ENCODE peak calls at places on chromosomes 2 and 18, in six cellular contexts. V is PC-3, J is sigmoid colon, L is cardiac muscle cell, W is upper lobe of right lung, H is A549. O is an unnamed sample.

GRCh38 chr2:239546541-239546940 is 145.7 kb upstream of the HDAC4 start:
- DNase-seq in H (no peak), V (no peak), J (peak; percentile 30), L (no peak), W (peak; percentile 51), O (no peak)

GRCh38 chr2:64260817-64261216 is 116.6 kb upstream of the PELI1 start:
- DNase-seq in L (no peak), W (peak; percentile 71), J (peak; percentile 78), H (no peak), V (no peak), O (no peak)

GRCh38 chr2:126905991-126906390 is 7.3 kb downstream of the TEX51 start:
- DNase-seq in V (no peak), J (no peak), H (no peak), W (no peak), L (no peak), O (no peak)

GRCh38 chr2:207288628-207289027 is 122.9 kb upstream of the KLF7 start:
- DNase-seq in L (no peak), V (no peak), W (no peak), H (no peak), J (no peak), O (peak; percentile 37)

GRCh38 chr2:238739668-238740067 is 108.2 kb upstream of the TWIST2 start:
- DNase-seq in W (no peak), V (no peak), J (no peak), L (no peak), H (no peak), O (no peak)

GRCh38 chr2:239114616-239115265 is 266.9 kb downstream of the TWIST2 start:
- DNase-seq in J (no peak), V (no peak), W (no peak), L (no peak), H (no peak), O (no peak)

GRCh38 chr2:165582409-165582808 is 112.9 kb downstream of the CSRNP3 start:
- DNase-seq in H (no peak), J (no peak), V (peak; percentile 79), W (no peak), L (no peak), O (no peak)

GRCh38 chr2:161095314-161095713 is 64.9 kb upstream of the TANK start:
- DNase-seq in W (no peak), L (no peak), H (no peak), J (no peak), V (no peak), O (no peak)

GRCh38 chr2:76599732-76600368 is 889.1 kb upstream of the GCFC2 start:
- DNase-seq in J (no peak), V (peak; percentile 84), W (no peak), H (peak; percentile 4), L (peak; percentile 94), O (peak; percentile 62)

GRCh38 chr2:20355131-20355530 is 4.5 kb upstream of the PUM2 start:
- DNase-seq in H (no peak), J (no peak), V (no peak), W (no peak), L (no peak), O (no peak)

GRCh38 chr2:98508690-98509054 is 64.0 kb downstream of the INPP4A start:
- DNase-seq in V (no peak), J (peak; percentile 82), H (no peak), L (no peak), W (peak; percentile 73), O (no peak)

GRCh38 chr18:51251625-51252024 is 54.1 kb upstream of the MEX3C start:
- DNase-seq in H (no peak), J (no peak), W (no peak), L (no peak), V (no peak), O (no peak)

GRCh38 chr2:158184556-158185343 is 83.1 kb downstream of the UPP2 start:
- DNase-seq in H (no peak), J (no peak), V (peak; percentile 55), W (no peak), L (no peak), O (no peak)

GRCh38 chr2:37585295-37585908 is 86.0 kb downstream of the CDC42EP3 start:
- DNase-seq in H (no peak), J (no peak), V (peak; percentile 25), W (no peak), L (no peak), O (no peak)

GRCh38 chr18:78542204-78542603 is 437.4 kb upstream of the SALL3 start:
- DNase-seq in H (peak; percentile 1), J (peak; percentile 80), L (no peak), W (peak; percentile 95), V (no peak), O (no peak)

GRCh38 chr2:3634631-3635091 is 23.3 kb upstream of the ALLC start:
- DNase-seq in J (peak; percentile 50), W (peak; percentile 59), H (no peak), L (no peak), V (no peak), O (no peak)

GRCh38 chr2:161556440-161556839 is 67.8 kb upstream of the SLC4A10 start:
- DNase-seq in L (no peak), W (no peak), J (no peak), H (no peak), V (peak; percentile 44), O (no peak)

GRCh38 chr2:32172870-32173269 is 7.2 kb downstream of the SLC30A6 start:
- DNase-seq in H (no peak), V (no peak), W (no peak), L (no peak), J (no peak), O (no peak)

GRCh38 chr2:216632952-216633615 is at the start of gene IGFBP2:
- DNase-seq in V (peak; percentile 44), L (peak; percentile 88), J (no peak), W (no peak), H (peak; percentile 41), O (peak; percentile 90)

GRCh38 chr2:109438773-109439191 is 175.0 kb downstream of the SEPTIN10 start:
- DNase-seq in W (no peak), V (peak; percentile 33), J (peak; percentile 57), L (no peak), H (no peak), O (no peak)

GRCh38 chr2:134431837-134432437 is 178.1 kb downstream of the MGAT5 start:
- DNase-seq in W (no peak), V (peak; percentile 71), H (peak; percentile 13), J (no peak), L (no peak), O (no peak)

GRCh38 chr2:205684871-205685313 is 2.6 kb downstream of the NRP2 start:
- DNase-seq in H (no peak), V (no peak), L (peak; percentile 40), J (peak; percentile 83), W (peak; percentile 73), O (no peak)

GRCh38 chr2:63054812-63055509 is 4.3 kb downstream of the OTX1 start:
- DNase-seq in L (no peak), J (no peak), H (no peak), W (no peak), V (no peak), O (no peak)
- H3K9me3 ChIP-seq in L (no peaks in the 10 kb centered on the region), J (peaks cover 4% of the 10 kb centered on the region), H (no peaks in the 10 kb centered on the region), W (no peaks in the 10 kb centered on the region), V (no peaks in the 10 kb centered on the region), O (no peaks in the 10 kb centered on the region)

GRCh38 chr2:942775-943460 is 7.7 kb upstream of the SNTG2 start:
- DNase-seq in L (no peak), J (no peak), V (no peak), H (no peak), W (no peak), O (no peak)

GRCh38 chr2:943821-944220 is 6.8 kb upstream of the SNTG2 start:
- DNase-seq in J (no peak), V (no peak), W (no peak), H (no peak), L (no peak), O (no peak)

GRCh38 chr2:943461-943797 is 7.2 kb upstream of the SNTG2 start:
- DNase-seq in L (no peak), H (no peak), V (no peak), J (no peak), W (no peak), O (no peak)

GRCh38 chr2:939936-940620 is 10.6 kb upstream of the SNTG2 start:
- DNase-seq in L (no peak), V (no peak), J (no peak), H (no peak), W (no peak), O (no peak)

GRCh38 chr2:941811-942360 is 8.8 kb upstream of the SNTG2 start:
- DNase-seq in L (no peak), H (no peak), J (no peak), W (peak; percentile 51), V (no peak), O (no peak)
- TF ChIP-seq CTCF in L (no peak), H (no peak), J (no peak), W (no peak), V (no peak), O (no peak)

DNA sequence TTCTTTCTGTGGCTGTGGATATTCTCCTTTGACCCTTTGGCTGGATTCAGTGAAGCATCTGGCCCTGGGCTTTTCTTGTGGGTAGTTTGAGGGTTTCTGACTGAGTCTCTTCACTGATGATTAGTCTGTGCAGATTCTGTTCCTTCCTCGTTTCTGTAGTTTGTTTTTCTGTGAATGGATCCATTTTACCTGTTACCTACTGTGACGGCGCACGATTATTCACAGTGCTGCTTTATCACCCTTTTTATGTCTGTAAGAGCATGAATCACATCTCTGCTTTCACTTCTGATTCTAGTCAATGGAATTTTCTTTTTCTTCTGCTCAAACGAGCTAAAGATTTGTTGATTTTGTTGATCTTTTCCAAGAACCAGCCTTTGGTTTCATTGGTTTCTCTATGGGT is 60.8 kb downstream of the SLC66A2 start:
- DNase-seq in L (no peak), H (no peak), V (no peak), J (no peak), W (no peak), O (no peak)
- H3K9me3 ChIP-seq in L (no peaks in the 10 kb centered on the region), H (peaks cover 14% of the 10 kb centered on the region), V (no peaks in the 10 kb centered on the region), J (peaks cover 11% of the 10 kb centered on the region), W (peaks cover 32% of the 10 kb centered on the region), O (no peaks in the 10 kb centered on the region)

GRCh38 chr2:35080231-35080905 is 1275.2 kb upstream of the CRIM1 start:
- DNase-seq in J (no peak), W (no peak), L (no peak), H (no peak), V (peak; percentile 27), O (no peak)

GRCh38 chr2:35081001-35081628 is 1274.5 kb upstream of the CRIM1 start:
- DNase-seq in V (peak; percentile 53), H (peak; percentile 6), J (no peak), L (no peak), W (no peak), O (no peak)

GRCh38 chr2:35082072-35082471 is 1273.5 kb upstream of the CRIM1 start:
- DNase-seq in L (no peak), J (no peak), V (no peak), H (peak; percentile 3), W (no peak), O (no peak)
- TF ChIP-seq CTCF in L (no peak), J (no peak), V (no peak), H (no peak), W (no peak), O (no peak)